ENCODE peak calls at places on chromosomes 7 and 10, in ten cellular contexts. Z, R, N, B, Y, C, O, X, K and D are unnamed samples.

GRCh38 chr10:110755781-110756180 is 111.6 kb downstream of the RBM20 start:
- DNase-seq in Z (no peak), R (no peak), N (no peak), B (no peak), Y (no peak), C (no peak), O (no peak), X (no peak), K (no peak), D (no peak)

GRCh38 chr10:118041316-118041715 is 5.4 kb downstream of the RAB11FIP2 start:
- DNase-seq in Z (no peak), R (no peak), N (no peak), B (no peak), Y (no peak), C (no peak), O (no peak), X (no peak), K (no peak), D (no peak)

GRCh38 chr7:46356365-46356764 is 435.3 kb upstream of the IGFBP3 start:
- DNase-seq in Z (no peak), R (no peak), N (no peak), B (no peak), Y (no peak), C (no peak), O (no peak), X (no peak), K (no peak), D (no peak)

GRCh38 chr7:68321076-68321639 is 1277.1 kb upstream of the AUTS2 start:
- DNase-seq in Z (no peak), R (no peak), N (peak; percentile 68), B (peak; percentile 14), Y (peak; percentile 66), C (peak; percentile 18), O (no peak), X (no peak), K (no peak), D (no peak)

GRCh38 chr10:96053985-96054384 is 10.6 kb downstream of the CCNJ start:
- DNase-seq in Z (no peak), R (no peak), N (no peak), B (no peak), Y (no peak), C (no peak), O (no peak), X (no peak), K (no peak), D (no peak)

GRCh38 chr10:24237801-24238390 is 29.0 kb downstream of the KIAA1217 start:
- DNase-seq in Z (no peak), R (no peak), N (no peak), B (no peak), Y (no peak), C (no peak), O (no peak), X (no peak), K (no peak), D (no peak)

GRCh38 chr10:8504436-8504977 is 450.0 kb downstream of the GATA3 start:
- DNase-seq in Z (no peak), R (no peak), N (no peak), B (no peak), Y (no peak), C (no peak), O (no peak), X (no peak), K (no peak), D (no peak)

GRCh38 chr10:46539596-46540411 is 16.7 kb downstream of the GPRIN2 start:
- DNase-seq in Z (no peak), R (no peak), N (no peak), B (peak; percentile 3), Y (no peak), C (no peak), O (no peak), X (peak; percentile 47), K (peak; percentile 65), D (no peak)

GRCh38 chr7:87363342-87363741 is 17.9 kb downstream of the CROT start:
- DNase-seq in Z (no peak), R (no peak), N (no peak), B (no peak), Y (no peak), C (no peak), O (no peak), X (no peak), K (no peak), D (no peak)

GRCh38 chr7:23462846-23463245 is 7.4 kb downstream of the IGF2BP3 start:
- DNase-seq in Z (no peak), R (peak; percentile 33), N (no peak), B (no peak), Y (no peak), C (no peak), O (no peak), X (no peak), K (no peak), D (no peak)
- TF ChIP-seq CTCF in Z (peak; percentile 33), R (peak; percentile 61), N (no peak), B (no peak), Y (peak; percentile 56), C (no peak), O (no peak), X (no peak), K (peak; percentile 6), D (no peak)

GRCh38 chr10:10850227-10850626 is 167.4 kb upstream of the CELF2 start:
- DNase-seq in Z (no peak), R (no peak), N (no peak), B (no peak), Y (no peak), C (no peak), O (no peak), X (no peak), K (no peak), D (no peak)

GRCh38 chr10:10846476-10846875 is 171.2 kb upstream of the CELF2 start:
- DNase-seq in Z (no peak), R (no peak), N (no peak), B (no peak), Y (no peak), C (no peak), O (no peak), X (no peak), K (no peak), D (no peak)

GRCh38 chr10:10847313-10847712 is 170.4 kb upstream of the CELF2 start:
- DNase-seq in Z (no peak), R (no peak), N (no peak), B (no peak), Y (no peak), C (no peak), O (no peak), X (no peak), K (no peak), D (no peak)

GRCh38 chr10:10848488-10849111 is 169.1 kb upstream of the CELF2 start:
- DNase-seq in Z (no peak), R (no peak), N (no peak), B (no peak), Y (no peak), C (no peak), O (no peak), X (no peak), K (no peak), D (no peak)

DNA sequence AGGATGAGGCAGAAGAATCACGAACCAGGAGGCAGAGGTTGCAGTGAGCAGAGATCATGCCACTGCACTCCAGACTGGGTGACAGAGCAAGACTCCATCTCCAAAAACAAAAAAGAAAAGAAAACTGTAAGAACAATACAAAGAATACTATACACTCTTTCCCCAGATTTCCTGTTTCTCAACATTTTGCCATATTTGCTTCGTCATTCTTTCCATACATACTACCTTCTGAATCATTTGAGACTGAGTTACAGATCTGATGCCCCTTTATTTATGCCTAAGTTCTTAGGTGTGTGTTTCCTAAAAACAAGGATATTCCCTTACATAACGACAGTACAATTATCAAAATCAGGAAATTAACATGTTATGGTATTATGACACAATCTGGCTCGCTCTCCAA is 168.4 kb upstream of the CELF2 start:
- DNase-seq in Z (no peak), R (no peak), N (no peak), B (no peak), Y (no peak), C (no peak), O (no peak), X (no peak), K (no peak), D (no peak)
- H3K27ac ChIP-seq in Z (no peak overlapping the region), R (no peak overlapping the region), N (no peak overlapping the region), B (no peak overlapping the region), Y (no peak overlapping the region), C (no peak overlapping the region), O (no peak overlapping the region), X (no peak overlapping the region), K (no peak overlapping the region), D (no peak overlapping the region)

GRCh38 chr10:94042001-94042813 is 48.5 kb downstream of the PLCE1 start:
- DNase-seq in Z (peak; percentile 27), R (no peak), N (no peak), B (no peak), Y (no peak), C (no peak), O (no peak), X (no peak), K (no peak), D (no peak)
- TF ChIP-seq CTCF in Z (no peak), R (no peak), N (no peak), B (peak; percentile 26), Y (no peak), C (no peak), O (no peak), X (no peak), K (no peak), D (no peak)

GRCh38 chr7:73448609-73449008 is 15.0 kb downstream of the FZD9 start:
- DNase-seq in Z (no peak), R (no peak), N (no peak), B (no peak), Y (no peak), C (no peak), O (no peak), X (no peak), K (no peak), D (no peak)

GRCh38 chr7:73454424-73454823 is 20.8 kb downstream of the FZD9 start:
- DNase-seq in Z (no peak), R (no peak), N (no peak), B (no peak), Y (no peak), C (no peak), O (no peak), X (no peak), K (no peak), D (no peak)

GRCh38 chr7:73449422-73449821 is 15.8 kb downstream of the FZD9 start:
- DNase-seq in Z (no peak), R (no peak), N (no peak), B (no peak), Y (no peak), C (no peak), O (no peak), X (no peak), K (no peak), D (no peak)

GRCh38 chr7:73451780-73452398 is 18.3 kb downstream of the FZD9 start:
- DNase-seq in Z (no peak), R (peak; percentile 62), N (no peak), B (no peak), Y (no peak), C (no peak), O (no peak), X (no peak), K (no peak), D (no peak)

DNA sequence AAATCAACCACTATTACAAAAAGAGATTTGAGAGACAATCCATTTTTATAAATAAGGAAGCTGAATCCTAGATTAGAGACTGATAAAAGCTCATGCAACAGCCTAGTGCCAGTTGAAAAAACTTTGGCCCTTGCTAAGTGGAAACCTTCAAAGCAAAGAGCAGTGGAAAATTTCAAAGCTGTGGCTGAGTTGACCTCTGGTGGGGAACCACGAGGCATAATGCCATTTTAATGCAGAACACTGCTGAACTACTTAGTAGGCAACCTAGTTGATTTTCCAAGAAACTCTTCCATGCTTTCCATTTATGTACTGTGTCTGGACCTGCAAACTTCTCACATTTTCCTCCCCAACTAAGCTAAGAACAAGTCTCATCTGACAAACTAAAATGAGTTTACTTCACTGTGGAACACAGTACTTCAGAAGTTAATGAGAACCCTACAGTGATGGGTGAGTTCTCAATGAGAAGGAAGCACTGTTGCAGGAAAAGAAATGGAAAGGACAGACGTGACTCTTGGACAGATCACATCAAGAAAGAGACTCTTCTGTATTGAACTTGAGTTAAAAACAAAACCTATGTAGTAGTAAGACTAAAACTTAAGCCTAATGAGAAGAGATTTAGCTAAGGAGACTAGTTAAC is 19.5 kb downstream of the FZD9 start:
- DNase-seq in Z (no peak), R (no peak), N (no peak), B (no peak), Y (no peak), C (peak; percentile 56), O (no peak), X (no peak), K (no peak), D (no peak)
- H3K27ac ChIP-seq in Z (no peak overlapping the region), R (no peak overlapping the region), N (no peak overlapping the region), B (no peak overlapping the region), Y (no peak overlapping the region), C (peak overlapping the region; percentile 67), O (no peak overlapping the region), X (no peak overlapping the region), K (no peak overlapping the region), D (no peak overlapping the region)